ENCODE peak calls at places on chromosome 6, in seven cellular contexts. Y is colonic mucosa, L is IMR-90, I is pancreas, E is A549, C is adrenal gland, A is transverse colon. X is an unnamed sample.

GRCh38 chr6:101163611-101164010 is 229.9 kb upstream of the GRIK2 start:
- DNase-seq in Y (no peak), L (no peak), I (no peak), E (no peak), C (no peak), A (no peak), X (no peak)

GRCh38 chr6:4776493-4776966 is 326 bp downstream of the CDYL start:
- DNase-seq in Y (peak; percentile 39), L (no peak), I (peak; percentile 82), E (no peak), C (no peak), A (no peak), X (no peak)

GRCh38 chr6:168383062-168383854 is 57.7 kb upstream of the SMOC2 start:
- DNase-seq in Y (no peak), L (no peak), I (no peak), E (no peak), C (no peak), A (no peak), X (no peak)

GRCh38 chr6:124670801-124671200 is 291.4 kb upstream of the RNF217 start:
- DNase-seq in Y (no peak), L (no peak), I (no peak), E (no peak), C (no peak), A (no peak), X (no peak)

GRCh38 chr6:132789398-132789780 is 9.0 kb downstream of the SLC18B1 start:
- DNase-seq in Y (no peak), L (no peak), I (no peak), E (no peak), C (no peak), A (no peak), X (no peak)

GRCh38 chr6:89977808-89978748 is 83.8 kb downstream of the GJA10 start:
- DNase-seq in Y (no peak), L (peak; percentile 93), I (no peak), E (no peak), C (no peak), A (no peak), X (no peak)

GRCh38 chr6:65707134-65707826 is at the start of gene EYS:
- DNase-seq in Y (no peak), L (no peak), I (no peak), E (no peak), C (no peak), A (no peak), X (no peak)

GRCh38 chr6:154606457-154606856 is 96.0 kb upstream of the CNKSR3 start:
- DNase-seq in Y (no peak), L (no peak), I (no peak), E (no peak), C (no peak), A (no peak), X (peak; percentile 96)

GRCh38 chr6:45681860-45682488 is 304.2 kb upstream of the SUPT3H start:
- DNase-seq in Y (no peak), L (no peak), I (no peak), E (no peak), C (no peak), A (peak; percentile 55), X (peak; percentile 62)

GRCh38 chr6:157034433-157035230 is 257.5 kb downstream of the ARID1B start:
- DNase-seq in Y (no peak), L (peak; percentile 72), I (no peak), E (peak; percentile 43), C (no peak), A (no peak), X (peak; percentile 58)

GRCh38 chr6:122832515-122833228 is 43.6 kb downstream of the SMPDL3A start:
- DNase-seq in Y (no peak), L (no peak), I (no peak), E (no peak), C (no peak), A (no peak), X (no peak)

GRCh38 chr6:111291860-111292259 is 191.2 kb downstream of the REV3L start:
- DNase-seq in Y (no peak), L (no peak), I (no peak), E (no peak), C (no peak), A (no peak), X (no peak)

GRCh38 chr6:41741625-41742490 is 5.3 kb downstream of the PGC start:
- DNase-seq in Y (peak; percentile 84), L (no peak), I (peak; percentile 62), E (no peak), C (no peak), A (peak; percentile 82), X (peak; percentile 17)

GRCh38 chr6:99349620-99350141 is at the start of gene FAXC:
- DNase-seq in Y (peak; percentile 47), L (peak; percentile 14), I (peak; percentile 81), E (peak; percentile 34), C (peak; percentile 43), A (peak; percentile 29), X (peak; percentile 69)

GRCh38 chr6:15754035-15754705 is 91.3 kb upstream of the DTNBP1 start:
- DNase-seq in Y (no peak), L (peak; percentile 42), I (no peak), E (no peak), C (no peak), A (no peak), X (peak; percentile 39)

GRCh38 chr6:22613695-22614094 is 44.3 kb downstream of the HDGFL1 start:
- DNase-seq in Y (no peak), L (peak; percentile 98), I (no peak), E (no peak), C (no peak), A (no peak), X (peak; percentile 24)

GRCh38 chr6:97292671-97293070 is 9.7 kb upstream of the MMS22L start:
- DNase-seq in Y (no peak), L (peak; percentile 87), I (no peak), E (no peak), C (no peak), A (no peak), X (no peak)

GRCh38 chr6:149212892-149213786 is 104.4 kb upstream of the TAB2 start:
- DNase-seq in Y (no peak), L (no peak), I (no peak), E (no peak), C (no peak), A (no peak), X (no peak)

GRCh38 chr6:49087372-49087771 is 375.7 kb downstream of the MMUT start:
- DNase-seq in Y (no peak), L (no peak), I (no peak), E (no peak), C (no peak), A (no peak), X (no peak)

GRCh38 chr6:170292778-170293164 is 1.9 kb upstream of the DLL1 start:
- DNase-seq in Y (no peak), L (no peak), I (no peak), E (peak; percentile 38), C (no peak), A (no peak), X (no peak)

GRCh38 chr6:90226257-90226656 is 70.4 kb downstream of the BACH2 start:
- DNase-seq in Y (no peak), L (peak; percentile 74), I (no peak), E (no peak), C (no peak), A (no peak), X (peak; percentile 38)

GRCh38 chr6:37052027-37052628 is 46.7 kb downstream of the FGD2 start:
- DNase-seq in Y (no peak), L (no peak), I (no peak), E (no peak), C (no peak), A (no peak), X (no peak)
- H3K4me1 ChIP-seq in Y (peaks cover 14% of the 10 kb centered on the region), L (peaks cover 6% of the 10 kb centered on the region), I (peaks cover 29% of the 10 kb centered on the region), E (peaks cover 39% of the 10 kb centered on the region), C (no peaks in the 10 kb centered on the region), A (no peaks in the 10 kb centered on the region), X (peaks cover 43% of the 10 kb centered on the region)

GRCh38 chr6:152980656-152981055 is 2.2 kb downstream of the FBXO5 start:
- DNase-seq in Y (no peak), L (no peak), I (no peak), E (no peak), C (no peak), A (no peak), X (no peak)

GRCh38 chr6:152976749-152977148 is 6.1 kb downstream of the FBXO5 start:
- DNase-seq in Y (no peak), L (no peak), I (no peak), E (no peak), C (no peak), A (no peak), X (no peak)

GRCh38 chr6:152981219-152981618 is 1.6 kb downstream of the FBXO5 start:
- DNase-seq in Y (no peak), L (no peak), I (no peak), E (no peak), C (no peak), A (no peak), X (no peak)

GRCh38 chr6:152978058-152978457 is 4.8 kb downstream of the FBXO5 start:
- DNase-seq in Y (no peak), L (peak; percentile 46), I (no peak), E (no peak), C (no peak), A (no peak), X (no peak)

GRCh38 chr6:152979116-152979515 is 3.7 kb downstream of the FBXO5 start:
- DNase-seq in Y (no peak), L (no peak), I (no peak), E (no peak), C (no peak), A (no peak), X (no peak)
- H3K4me1 ChIP-seq in Y (peaks cover 7% of the 10 kb centered on the region), L (peaks cover 5% of the 10 kb centered on the region), I (peaks cover 5% of the 10 kb centered on the region), E (peaks cover 46% of the 10 kb centered on the region), C (peaks cover 12% of the 10 kb centered on the region), A (peaks cover 7% of the 10 kb centered on the region), X (peaks cover 5% of the 10 kb centered on the region)

GRCh38 chr6:677919-678318 is 15.0 kb downstream of the EXOC2 start:
- DNase-seq in Y (no peak), L (no peak), I (no peak), E (no peak), C (no peak), A (no peak), X (no peak)
- H3K4me1 ChIP-seq in Y (no peaks in the 10 kb centered on the region), L (peaks cover 19% of the 10 kb centered on the region), I (no peaks in the 10 kb centered on the region), E (peaks cover 28% of the 10 kb centered on the region), C (no peaks in the 10 kb centered on the region), A (no peaks in the 10 kb centered on the region), X (peaks cover 21% of the 10 kb centered on the region)

GRCh38 chr6:131681585-131681984 is 19.6 kb downstream of the OR2A4 start:
- DNase-seq in Y (no peak), L (no peak), I (no peak), E (no peak), C (no peak), A (no peak), X (no peak)
- H3K4me1 ChIP-seq in Y (no peaks in the 10 kb centered on the region), L (no peaks in the 10 kb centered on the region), I (no peaks in the 10 kb centered on the region), E (no peaks in the 10 kb centered on the region), C (no peaks in the 10 kb centered on the region), A (no peaks in the 10 kb centered on the region), X (no peaks in the 10 kb centered on the region)

DNA sequence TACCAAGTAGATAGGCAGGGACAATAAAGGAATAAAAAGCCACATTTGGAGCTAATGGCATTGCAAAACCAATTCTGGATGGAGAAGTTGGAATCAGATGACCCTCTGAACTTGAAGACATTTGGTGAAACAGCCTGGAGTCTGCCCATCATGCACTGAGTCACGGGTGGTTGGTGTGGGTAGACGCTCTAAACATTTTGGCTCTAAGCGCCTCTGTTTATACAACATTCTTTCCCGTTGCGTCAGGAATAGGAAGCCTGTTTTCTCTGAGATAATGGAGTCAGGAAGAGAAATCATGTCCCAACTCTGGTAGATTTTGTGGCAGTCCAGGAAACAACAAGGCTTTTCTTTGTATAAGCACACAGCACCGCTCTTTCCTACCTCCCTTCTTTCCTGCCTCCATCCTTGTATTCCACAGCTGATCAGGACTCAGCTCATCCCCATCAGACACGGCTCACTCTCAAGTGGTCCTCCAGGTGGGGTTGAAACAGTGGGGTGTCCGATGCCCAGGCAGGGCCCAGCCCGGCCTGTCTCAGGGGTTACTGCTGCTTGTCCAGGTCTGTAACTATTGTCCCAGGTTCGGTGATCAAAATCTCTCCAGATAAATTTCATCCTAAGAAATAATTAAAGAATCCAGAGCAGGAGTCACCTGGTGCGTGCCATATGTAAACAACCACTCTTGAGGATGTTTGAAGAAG is 12.1 kb upstream of the RAMACL start:
- DNase-seq in Y (no peak), L (peak; percentile 97), I (no peak), E (no peak), C (no peak), A (no peak), X (peak; percentile 17)
- H3K4me1 ChIP-seq in Y (no peaks in the 10 kb centered on the region), L (peaks cover 48% of the 10 kb centered on the region), I (no peaks in the 10 kb centered on the region), E (no peaks in the 10 kb centered on the region), C (no peaks in the 10 kb centered on the region), A (no peaks in the 10 kb centered on the region), X (no peaks in the 10 kb centered on the region)